ENCODE peak calls at places on chromosome 13, in four cellular contexts. M is breast epithelium, Y is A549, N is heart right ventricle. G is an unnamed sample.

GRCh38 chr13:53068841-53069520 is 40.4 kb downstream of the OLFM4 start:
- DNase-seq in N (no peak), M (no peak), Y (no peak), G (no peak)

GRCh38 chr13:81184556-81185265 is 843.8 kb upstream of the SPRY2 start:
- DNase-seq in Y (no peak), M (no peak), N (no peak), G (no peak)

GRCh38 chr13:43784491-43784890 is 2.3 kb downstream of the ENOX1 start:
- DNase-seq in Y (no peak), M (no peak), N (no peak), G (no peak)

GRCh38 chr13:19838726-19839342 is 24.6 kb downstream of the ZMYM5 start:
- DNase-seq in M (no peak), Y (no peak), N (no peak), G (no peak)

GRCh38 chr13:106527806-106528205 is 7.7 kb downstream of the EFNB2 start:
- DNase-seq in Y (no peak), M (no peak), N (no peak), G (no peak)

GRCh38 chr13:35923347-35923746 is 207.8 kb downstream of the DCLK1 start:
- DNase-seq in N (peak), M (no peak), Y (peak), G (no peak)

GRCh38 chr13:107788464-107789165 is 426.7 kb downstream of the LIG4 start:
- DNase-seq in N (no peak), M (no peak), Y (no peak), G (no peak)

GRCh38 chr13:20160346-20161274 is at the start of gene GJA3:
- DNase-seq in N (peak), M (no peak), Y (peak), G (no peak)

GRCh38 chr13:99600318-99600717 is 99.0 kb downstream of the TM9SF2 start:
- DNase-seq in N (no peak), M (no peak), Y (no peak), G (no peak)

GRCh38 chr13:61246351-61246750 is 169.3 kb downstream of the PCDH20 start:
- DNase-seq in Y (no peak), N (no peak), M (no peak), G (no peak)

GRCh38 chr13:111975539-111976473 is 91.1 kb upstream of the SOX1 start:
- DNase-seq in N (no peak), M (no peak), Y (no peak), G (no peak)

GRCh38 chr13:108877300-108877699 is 247.9 kb downstream of the MYO16 start:
- DNase-seq in M (no peak), Y (no peak), N (no peak), G (no peak)

GRCh38 chr13:99191900-99192399 is 8.7 kb upstream of the UBAC2 start:
- DNase-seq in Y (no peak), M (peak), N (no peak), G (no peak)

GRCh38 chr13:76210262-76210661 is 574.1 kb downstream of the LMO7 start:
- DNase-seq in M (no peak), N (peak), Y (no peak), G (no peak)

GRCh38 chr13:18235756-18236527 is 945.7 kb downstream of the TUBA3C start:
- DNase-seq in Y (no peak), M (no peak), N (no peak), G (no peak)

GRCh38 chr13:99935772-99936171 is 35.8 kb downstream of the ZIC5 start:
- DNase-seq in N (no peak), M (no peak), Y (no peak), G (no peak)

GRCh38 chr13:30982911-30983310 is 50.5 kb downstream of the TEX26 start:
- DNase-seq in M (no peak), Y (no peak), N (no peak), G (no peak)

GRCh38 chr13:66657165-66657895 is 572.8 kb downstream of the PCDH9 start:
- DNase-seq in M (peak), N (peak), Y (peak), G (no peak)

GRCh38 chr13:85864963-85865530 is 65.8 kb upstream of the SLITRK6 start:
- DNase-seq in Y (no peak), N (no peak), M (no peak), G (no peak)

GRCh38 chr13:68987585-68987984 is 1120.0 kb upstream of the ATXN8OS start:
- DNase-seq in N (no peak), Y (no peak), M (no peak), G (no peak)

GRCh38 chr13:80121038-80121437 is 219.9 kb downstream of the SPRY2 start:
- DNase-seq in N (no peak), M (no peak), Y (no peak), G (no peak)

GRCh38 chr13:109481046-109481445 is 305.3 kb downstream of the IRS2 start:
- DNase-seq in Y (no peak), M (no peak), N (no peak), G (no peak)

GRCh38 chr13:38824342-38824741 is 137.5 kb downstream of the FREM2 start:
- DNase-seq in Y (no peak), M (no peak), N (no peak), G (no peak)

GRCh38 chr13:81577601-81578000 is 1236.7 kb upstream of the SPRY2 start:
- DNase-seq in M (no peak), Y (no peak), N (no peak), G (no peak)

GRCh38 chr13:30864352-30865130 is 41.5 kb upstream of the MEDAG start:
- DNase-seq in Y (no peak), M (no peak), N (no peak), G (no peak)

GRCh38 chr13:51125495-51126226 is 14.6 kb upstream of the C13orf42 start:
- DNase-seq in M (no peak), Y (peak), N (peak), G (no peak)

GRCh38 chr13:46571189-46571901 is 18.4 kb downstream of the LRCH1 start:
- DNase-seq in Y (no peak), M (no peak), N (no peak), G (no peak)

GRCh38 chr13:94192576-94192975 is 286.9 kb downstream of the DCT start:
- DNase-seq in N (peak), M (no peak), Y (no peak), G (no peak)
- TF ChIP-seq CTCF in N (no peak), M (no peak), Y (peak), G (peak)

GRCh38 chr13:45196091-45196490 is 4.8 kb downstream of the KCTD4 start:
- DNase-seq in N (no peak), Y (no peak), M (no peak), G (no peak)

GRCh38 chr13:45191874-45192273 is 9.0 kb downstream of the KCTD4 start:
- DNase-seq in N (no peak), M (no peak), Y (no peak), G (no peak)

GRCh38 chr13:45196622-45197021 is 4.2 kb downstream of the KCTD4 start:
- DNase-seq in N (no peak), M (no peak), Y (no peak), G (no peak)

GRCh38 chr13:45195421-45195820 is 5.4 kb downstream of the KCTD4 start:
- DNase-seq in M (no peak), N (no peak), Y (no peak), G (no peak)

DNA sequence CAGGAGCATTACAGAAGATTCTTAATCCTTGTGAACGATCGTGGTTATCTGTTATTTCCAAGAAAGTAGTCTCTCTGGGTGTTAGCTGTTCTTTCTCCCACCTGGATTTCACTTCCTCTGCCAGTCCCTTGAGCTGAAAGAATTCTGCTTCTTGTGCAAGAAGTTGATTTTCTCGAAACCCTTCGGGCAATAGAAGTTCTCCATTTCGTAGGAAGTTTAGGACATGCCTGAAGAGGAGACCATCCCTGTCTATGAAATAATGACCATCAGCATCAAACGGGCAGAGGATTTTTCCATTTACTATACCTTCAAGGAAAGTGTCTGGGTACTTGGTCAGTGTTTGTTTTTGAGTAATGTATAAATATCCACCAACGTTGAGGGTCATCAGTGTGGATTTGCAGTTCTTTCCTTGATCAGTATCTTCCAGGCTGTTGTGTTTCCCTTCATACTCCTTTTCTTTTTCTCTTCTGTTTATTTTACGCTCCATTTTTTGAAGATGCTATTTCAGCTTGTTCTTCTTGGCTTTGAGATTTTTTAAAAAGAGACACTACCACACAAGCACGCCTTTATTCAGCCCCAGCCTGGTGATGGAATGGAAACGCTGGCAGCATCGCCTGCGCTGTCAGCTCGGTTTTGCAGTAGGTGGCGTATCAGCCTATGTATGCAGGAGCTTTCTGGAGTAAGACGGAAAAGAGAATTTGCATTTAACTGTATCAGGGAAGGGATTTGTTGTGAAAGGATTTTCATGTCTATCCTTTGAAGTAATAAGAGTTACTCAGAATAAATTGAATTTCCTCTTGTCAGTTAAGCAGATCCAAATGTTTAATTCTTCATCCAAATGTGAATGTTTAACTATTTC is 6.5 kb downstream of the KCTD4 start:
- DNase-seq in M (no peak), N (peak), Y (no peak), G (no peak)
- TF ChIP-seq CTCF in M (peak), N (peak), Y (peak), G (peak)

GRCh38 chr13:110554946-110555345 is 6.6 kb downstream of the RAB20 start:
- DNase-seq in N (no peak), M (no peak), Y (no peak), G (no peak)

GRCh38 chr13:110555601-110556223 is 5.8 kb downstream of the RAB20 start:
- DNase-seq in M (no peak), N (no peak), Y (no peak), G (no peak)

GRCh38 chr13:110552767-110553166 is 8.8 kb downstream of the RAB20 start:
- DNase-seq in M (no peak), N (no peak), Y (no peak), G (no peak)

GRCh38 chr13:110553417-110553816 is 8.1 kb downstream of the RAB20 start:
- DNase-seq in M (no peak), Y (no peak), N (no peak), G (no peak)

GRCh38 chr13:110554227-110554836 is 7.2 kb downstream of the RAB20 start:
- DNase-seq in N (no peak), Y (no peak), M (no peak), G (no peak)
- TF ChIP-seq CTCF in N (no peak), Y (no peak), M (no peak), G (no peak)

DNA sequence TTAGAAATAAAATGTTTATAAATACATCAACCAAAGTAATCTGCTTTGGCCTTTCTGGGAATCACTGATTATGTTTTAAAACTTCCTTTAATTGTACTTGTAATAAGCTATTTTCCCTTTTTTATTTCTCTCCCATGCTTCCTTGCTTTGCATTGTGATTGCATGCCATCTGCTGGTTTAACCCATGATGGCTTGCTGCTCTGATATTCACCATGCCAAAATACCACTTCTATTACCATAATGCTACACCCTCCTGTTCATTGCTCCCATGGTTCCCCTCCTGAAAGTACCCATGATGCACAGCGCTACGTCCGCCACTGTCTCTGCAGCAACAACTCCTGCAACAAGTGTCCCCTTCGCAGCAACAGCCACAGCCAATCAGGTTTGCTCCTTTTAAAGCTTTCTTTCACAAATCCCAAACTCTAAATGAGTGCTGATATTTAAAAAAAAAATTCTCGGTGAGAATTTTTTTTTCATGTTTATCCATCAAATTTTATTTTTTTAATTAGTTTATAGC is 67.7 kb upstream of the RAP2A start:
- DNase-seq in M (no peak), Y (no peak), N (no peak), G (no peak)
- TF ChIP-seq CTCF in M (no peak), Y (peak), N (no peak), G (no peak)

GRCh38 chr13:94710881-94711560 is 1.3 kb downstream of the SOX21 start:
- DNase-seq in M (no peak), N (no peak), Y (peak), G (peak)
- TF ChIP-seq CTCF in M (no peak), N (no peak), Y (peak), G (peak)

GRCh38 chr13:28376604-28377003 is 118.3 kb downstream of the FLT1 start:
- DNase-seq in M (no peak), N (no peak), Y (no peak), G (no peak)
- TF ChIP-seq CTCF in M (no peak), N (no peak), Y (no peak), G (no peak)

DNA sequence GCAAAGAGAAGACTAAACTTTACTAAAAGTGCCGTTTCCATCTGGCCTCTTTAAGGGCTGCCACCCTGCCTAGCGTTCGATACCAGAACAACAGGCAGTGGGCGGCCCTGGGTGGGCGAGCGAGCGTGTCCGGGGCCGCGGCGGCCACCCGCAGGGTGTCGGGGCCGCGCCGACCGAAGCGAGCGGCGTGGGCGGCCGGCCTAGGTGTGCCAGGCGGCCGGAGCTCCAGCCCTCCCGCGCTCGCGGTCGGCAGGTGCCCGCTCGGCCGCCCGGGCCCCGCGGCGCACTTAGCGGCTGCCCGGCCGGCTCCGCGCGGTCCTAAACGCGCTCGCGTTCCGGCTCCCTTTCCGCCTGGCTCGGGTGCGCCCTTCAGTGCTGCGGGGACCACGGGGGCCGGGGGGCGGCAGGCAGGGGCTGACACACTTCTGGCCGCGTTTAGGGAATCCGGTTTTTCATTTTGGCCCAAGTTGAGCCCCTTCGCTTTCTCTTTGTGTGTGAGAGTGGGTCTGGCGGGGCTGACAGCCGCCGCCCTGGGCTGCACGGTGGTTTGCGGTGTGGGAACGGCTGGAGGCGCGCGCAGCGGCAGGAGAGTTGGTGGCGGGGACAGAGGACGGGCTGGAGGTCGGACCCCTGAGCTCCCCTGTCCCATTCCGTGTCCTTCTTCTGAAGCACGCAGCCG is 2.9 kb downstream of the FGF9 start:
- DNase-seq in N (no peak), Y (peak), M (no peak), G (no peak)
- TF ChIP-seq CTCF in N (no peak), Y (no peak), M (no peak), G (peak)

DNA sequence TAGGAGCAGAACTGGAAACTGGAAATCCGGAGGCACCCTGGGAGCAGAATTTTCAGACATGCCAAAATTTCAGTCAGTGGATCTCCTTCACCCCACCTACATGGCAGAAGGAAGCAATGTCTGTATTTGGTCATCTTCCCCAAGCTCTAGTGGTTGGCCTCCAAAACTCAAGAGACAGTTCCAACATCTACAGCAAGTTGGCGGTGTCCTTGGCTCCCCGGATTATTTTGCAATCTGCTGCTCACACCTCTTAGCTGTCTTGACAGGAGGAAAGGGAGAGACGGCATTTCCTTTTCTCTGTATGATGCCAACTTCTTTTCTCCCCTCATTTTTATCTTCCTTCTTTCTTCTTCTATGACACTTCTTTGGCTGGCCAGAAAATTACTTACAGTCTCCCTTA is 159.9 kb downstream of the SUCLA2 start:
- DNase-seq in N (no peak), M (no peak), Y (no peak), G (no peak)
- TF ChIP-seq CTCF in N (no peak), M (no peak), Y (no peak), G (no peak)

GRCh38 chr13:113110852-113111315 is 5.3 kb downstream of the F7 start:
- DNase-seq in M (peak), Y (no peak), N (no peak), G (no peak)
- TF ChIP-seq CTCF in M (no peak), Y (no peak), N (no peak), G (no peak)

DNA sequence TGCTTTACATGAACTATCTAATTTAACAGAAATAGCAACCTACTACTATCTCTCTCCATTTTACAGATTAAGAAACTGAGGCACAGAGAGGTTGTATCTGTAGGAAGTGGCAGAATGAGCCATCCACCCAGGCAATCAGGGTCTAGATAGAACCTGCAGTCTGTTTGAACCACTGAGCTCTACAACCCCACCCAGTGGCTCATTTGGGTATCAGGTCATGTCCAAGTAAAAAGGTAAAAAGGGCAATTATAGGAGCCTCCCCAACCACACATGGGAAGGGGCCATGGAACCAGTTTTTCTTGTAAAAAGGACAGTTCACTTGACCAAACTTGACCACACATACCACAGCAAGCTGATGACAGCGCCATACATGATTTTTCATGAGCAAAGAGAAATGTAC is 92.9 kb upstream of the SGCG start:
- DNase-seq in M (no peak), N (no peak), Y (peak), G (no peak)
- TF ChIP-seq CTCF in M (no peak), N (no peak), Y (no peak), G (peak)

G was measured in type B pancreatic cell.